ENCODE peak calls at places on chromosomes 11 and 22, in five cellular contexts. E is RWPE1, X is NCI-H1417, J is NCI-H460, Y is NCI-H1092. C is an unnamed sample.

GRCh38 chr11:134045799-134046635 is 22.9 kb upstream of the JAM3 start:
- DNase-seq in J (no peak), Y (peak; percentile 73), X (peak; percentile 66), E (no peak), C (no peak)

GRCh38 chr11:109033627-109034340 is 368.9 kb downstream of the DDX10 start:
- DNase-seq in Y (no peak), X (no peak), E (no peak), J (no peak), C (peak; percentile 61)

GRCh38 chr11:74019860-74020259 is 11.0 kb upstream of the UCP3 start:
- DNase-seq in J (no peak), Y (no peak), X (no peak), E (no peak), C (no peak)

GRCh38 chr11:1397862-1398505 is 8.2 kb downstream of the BRSK2 start:
- DNase-seq in J (no peak), E (no peak), X (no peak), Y (no peak), C (no peak)

GRCh38 chr11:111923351-111923788 is 4.7 kb downstream of the C11orf52 start:
- DNase-seq in J (no peak), E (no peak), X (no peak), Y (no peak), C (no peak)

GRCh38 chr22:38196791-38197429 is 4.9 kb upstream of the MAFF start:
- DNase-seq in J (no peak), E (no peak), Y (peak; percentile 51), X (no peak), C (no peak)

GRCh38 chr11:130473056-130473794 is 24.8 kb downstream of the ADAMTS15 start:
- DNase-seq in X (no peak), Y (no peak), E (no peak), J (no peak), C (no peak)

GRCh38 chr11:2677127-2677526 is 22.7 kb downstream of the KCNQ1OT1 start:
- DNase-seq in J (no peak), E (no peak), Y (no peak), X (no peak), C (no peak)

GRCh38 chr11:42631223-42631843 is 680.5 kb upstream of the API5 start:
- DNase-seq in E (peak; percentile 9), Y (no peak), J (no peak), X (no peak), C (no peak)

GRCh38 chr11:35864131-35864530 is 79.7 kb upstream of the LDLRAD3 start:
- DNase-seq in Y (no peak), E (no peak), J (no peak), X (no peak), C (no peak)

GRCh38 chr11:122756417-122756816 is 81.9 kb upstream of the CRTAM start:
- DNase-seq in E (no peak), J (no peak), X (no peak), Y (no peak), C (no peak)

GRCh38 chr11:134571301-134571700 is 159.3 kb upstream of the B3GAT1 start:
- DNase-seq in J (no peak), X (no peak), Y (no peak), E (no peak), C (no peak)

GRCh38 chr11:57395905-57396623 is 5.6 kb upstream of the PRG2 start:
- DNase-seq in X (no peak), J (no peak), Y (no peak), E (no peak), C (no peak)

GRCh38 chr22:49365191-49365837 is 462.4 kb downstream of the BRD1 start:
- DNase-seq in J (no peak), Y (no peak), E (no peak), X (no peak), C (no peak)

GRCh38 chr11:119728226-119728626 is 774 bp downstream of the NECTIN1 start:
- DNase-seq in E (no peak), Y (no peak), J (no peak), X (no peak), C (no peak)

GRCh38 chr22:42419328-42419881 is 12.8 kb downstream of the NFAM1 start:
- DNase-seq in X (no peak), E (no peak), J (no peak), Y (no peak), C (no peak)

GRCh38 chr11:71302911-71303310 is 50.5 kb upstream of the SHANK2 start:
- DNase-seq in J (no peak), X (no peak), Y (no peak), E (no peak), C (no peak)

GRCh38 chr11:64959498-64959897 is 12.4 kb downstream of the MAJIN start:
- DNase-seq in E (no peak), J (no peak), Y (no peak), X (no peak), C (no peak)

GRCh38 chr11:3808846-3809623 is 675 bp downstream of the PGAP2 start:
- DNase-seq in E (peak; percentile 79), J (peak; percentile 31), X (peak; percentile 24), Y (peak; percentile 3), C (no peak)

C was measured in amniotic stem cell.